ENCODE peak calls at places on chromosomes 16 and 17, in five cellular contexts. V, R, Z, O and L are unnamed samples.

GRCh38 chr17:79027925-79028491 is 4.0 kb downstream of the C1QTNF1 start:
- DNase-seq in V (no peak), R (no peak), Z (no peak), O (peak; percentile 65), L (peak; percentile 93)

GRCh38 chr17:32536736-32537646 is 50.2 kb downstream of the CDK5R1 start:
- DNase-seq in V (no peak), R (no peak), Z (no peak), O (peak; percentile 9), L (no peak)

GRCh38 chr16:21001262-21001661 is 100.7 kb downstream of the LYRM1 start:
- DNase-seq in V (no peak), R (peak; percentile 22), Z (peak; percentile 31), O (peak; percentile 26), L (no peak)

GRCh38 chr17:76993636-76994035 is 125.4 kb downstream of the MGAT5B start:
- DNase-seq in V (no peak), R (no peak), Z (no peak), O (no peak), L (no peak)

GRCh38 chr17:53516643-53517042 is 306.1 kb upstream of the KIF2B start:
- DNase-seq in V (no peak), R (no peak), Z (no peak), O (peak; percentile 6), L (no peak)

GRCh38 chr17:48025904-48026502 is 11.6 kb downstream of the COPZ2 start:
- DNase-seq in V (no peak), R (no peak), Z (no peak), O (no peak), L (no peak)

GRCh38 chr17:70070297-70071027 is 4.6 kb upstream of the KCNJ16 start:
- DNase-seq in V (no peak), R (no peak), Z (no peak), O (no peak), L (no peak)

GRCh38 chr17:35256629-35257028 is 13.8 kb downstream of the SLFN5 start:
- DNase-seq in V (no peak), R (no peak), Z (no peak), O (no peak), L (no peak)

GRCh38 chr17:83161298-83162034 is 82.1 kb downstream of the METRNL start:
- DNase-seq in V (no peak), R (no peak), Z (no peak), O (peak; percentile 32), L (peak; percentile 80)

GRCh38 chr16:12320298-12320706 is 343.8 kb downstream of the SNX29 start:
- DNase-seq in V (no peak), R (no peak), Z (no peak), O (peak; percentile 18), L (no peak)

GRCh38 chr16:87056083-87056482 is 261.1 kb downstream of the C16orf95 start:
- DNase-seq in V (no peak), R (no peak), Z (no peak), O (peak; percentile 67), L (no peak)

GRCh38 chr16:64589836-64590235 is 532.0 kb downstream of the CDH11 start:
- DNase-seq in V (no peak), R (no peak), Z (no peak), O (peak; percentile 4), L (no peak)

DNA sequence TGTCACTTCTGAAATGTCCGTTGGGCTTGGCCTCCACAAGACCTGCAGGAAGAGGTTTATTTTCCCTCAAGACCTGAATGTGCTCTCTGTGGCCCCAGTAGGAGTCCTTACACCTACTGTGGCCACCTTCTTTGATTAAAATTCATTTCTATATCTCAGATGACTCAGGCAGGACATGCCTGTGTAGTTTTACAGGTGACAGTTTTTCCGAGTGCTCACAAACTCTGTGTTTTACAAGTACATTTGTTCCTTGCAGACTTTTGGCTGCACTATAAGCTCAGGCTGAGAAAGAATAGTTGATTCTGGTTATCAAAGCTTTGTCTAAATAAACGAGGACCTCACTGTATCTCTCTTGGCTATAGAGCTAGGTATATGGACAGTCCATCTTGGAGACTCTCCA is 257.1 kb downstream of the MAP2K4 start:
- DNase-seq in V (no peak), R (no peak), Z (no peak), O (no peak), L (no peak)
- TF ChIP-seq CTCF in V (no peak), R (no peak), Z (no peak), O (no peak), L (no peak)

GRCh38 chr17:2030779-2031163 is 818 bp downstream of the DPH1 start:
- DNase-seq in V (no peak), R (peak; percentile 60), Z (no peak), O (peak; percentile 91), L (no peak)
- TF ChIP-seq CTCF in V (peak; percentile 24), R (no peak), Z (peak; percentile 65), O (peak; percentile 80), L (peak; percentile 70)

DNA sequence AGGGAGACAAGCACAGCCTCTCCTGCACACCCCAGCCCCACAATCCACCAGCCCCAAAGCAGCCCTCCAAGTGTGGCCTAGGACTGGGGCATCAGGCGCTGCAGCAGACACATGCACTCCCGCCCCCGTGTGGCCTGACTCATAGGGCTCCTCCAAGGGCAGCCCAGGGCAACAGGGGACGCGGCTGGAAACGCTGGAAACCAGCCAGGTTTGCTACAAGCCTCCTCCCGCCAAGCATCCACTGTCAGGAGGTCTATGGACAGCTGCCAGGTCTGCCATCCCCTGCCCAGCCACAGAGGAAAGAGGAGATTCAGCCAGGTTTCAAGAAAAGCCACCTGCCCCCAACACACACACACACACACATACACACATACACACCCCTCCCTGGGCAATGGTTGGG is 25.8 kb downstream of the SRCIN1 start:
- DNase-seq in V (no peak), R (peak; percentile 46), Z (no peak), O (peak; percentile 9), L (no peak)
- TF ChIP-seq CTCF in V (no peak), R (no peak), Z (peak; percentile 30), O (no peak), L (peak; percentile 10)

GRCh38 chr16:81932668-81933067 is 78.6 kb downstream of the SDR42E1 start:
- DNase-seq in V (no peak), R (no peak), Z (no peak), O (no peak), L (peak; percentile 73)
- TF ChIP-seq CTCF in V (no peak), R (no peak), Z (no peak), O (no peak), L (no peak)

GRCh38 chr17:59503489-59503888 is 61.9 kb upstream of the DHX40 start:
- DNase-seq in V (no peak), R (no peak), Z (no peak), O (no peak), L (peak; percentile 23)
- TF ChIP-seq CTCF in V (no peak), R (no peak), Z (no peak), O (no peak), L (no peak)

GRCh38 chr17:44844390-44844830 is 3.3 kb upstream of the HIGD1B start:
- DNase-seq in V (no peak), R (no peak), Z (no peak), O (peak; percentile 43), L (no peak)
- TF ChIP-seq CTCF in V (no peak), R (no peak), Z (no peak), O (peak; percentile 22), L (peak; percentile 32)

GRCh38 chr17:36856921-36857381 is 80.3 kb upstream of the LHX1 start:
- DNase-seq in V (no peak), R (no peak), Z (no peak), O (no peak), L (no peak)

GRCh38 chr17:36856169-36856568 is 81.1 kb upstream of the LHX1 start:
- DNase-seq in V (no peak), R (no peak), Z (no peak), O (no peak), L (no peak)

GRCh38 chr17:36857698-36858097 is 79.6 kb upstream of the LHX1 start:
- DNase-seq in V (no peak), R (no peak), Z (no peak), O (no peak), L (no peak)

GRCh38 chr17:36855459-36855858 is 81.8 kb upstream of the LHX1 start:
- DNase-seq in V (no peak), R (no peak), Z (no peak), O (no peak), L (no peak)

DNA sequence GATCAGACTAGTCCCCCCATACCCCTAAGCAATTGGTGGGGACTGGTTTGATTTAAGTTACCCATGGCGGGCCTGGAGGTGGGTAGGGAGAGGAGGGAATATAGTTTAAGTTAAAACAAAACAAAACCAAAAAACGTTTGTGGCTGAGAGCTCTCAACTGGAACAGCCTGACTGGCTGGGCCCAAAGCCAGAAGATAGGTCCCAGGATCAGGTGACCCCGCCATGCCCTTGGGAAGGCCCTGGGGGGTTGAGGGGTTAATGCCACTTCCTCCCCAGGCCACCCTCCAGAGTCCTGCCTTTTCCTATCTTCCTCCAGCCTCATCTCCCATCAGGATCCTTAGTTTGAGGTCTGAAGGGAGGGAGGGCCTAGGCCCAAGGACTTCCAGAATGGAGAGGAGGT is 82.3 kb upstream of the LHX1 start:
- DNase-seq in V (no peak), R (no peak), Z (no peak), O (no peak), L (no peak)
- TF ChIP-seq CTCF in V (no peak), R (no peak), Z (no peak), O (no peak), L (no peak)

GRCh38 chr16:28823291-28823718 is 506 bp downstream of the ATXN2L start:
- DNase-seq in V (no peak), R (peak; percentile 42), Z (no peak), O (no peak), L (no peak)

GRCh38 chr16:28823719-28824547 is 1.1 kb downstream of the ATXN2L start:
- DNase-seq in V (peak; percentile 88), R (peak; percentile 97), Z (peak; percentile 97), O (peak; percentile 96), L (peak; percentile 98)

GRCh38 chr16:28824548-28824973 is 1.8 kb downstream of the ATXN2L start:
- DNase-seq in V (no peak), R (no peak), Z (no peak), O (no peak), L (no peak)

GRCh38 chr16:28821874-28822519 is 802 bp upstream of the ATXN2L start:
- DNase-seq in V (no peak), R (no peak), Z (no peak), O (no peak), L (no peak)

GRCh38 chr16:28822520-28823290 is at the start of gene ATXN2L:
- DNase-seq in V (peak; percentile 81), R (peak; percentile 90), Z (peak; percentile 95), O (peak; percentile 95), L (peak; percentile 98)
- TF ChIP-seq CTCF in V (no peak), R (no peak), Z (no peak), O (no peak), L (no peak)